ENCODE peak calls at places on chromosome 1, in four cellular contexts. One of them, this sample, is unnamed. For H3K36me3, the result is how much of the 10 kb centered on the place peaks cover.

GRCh38 chr1:167648252-167648849 is 18.3 kb downstream of the RCSD1 start:
- DNase-seq in Panc1: no peak
- DNase-seq in uterus: no peak
- DNase-seq in GM06990: no peak
- DNase-seq in this sample: no peak

GRCh38 chr1:196309386-196309785 is 298.9 kb downstream of the KCNT2 start:
- DNase-seq in GM06990: no peak
- DNase-seq in Panc1: peak
- DNase-seq in uterus: no peak
- DNase-seq in this sample: no peak

GRCh38 chr1:31372961-31373896 is at the start of gene FABP3:
- DNase-seq in GM06990: peak
- DNase-seq in Panc1: no peak
- DNase-seq in uterus: peak
- DNase-seq in this sample: peak

GRCh38 chr1:232950919-232951579 is 638 bp downstream of the NTPCR start:
- DNase-seq in GM06990: peak
- DNase-seq in Panc1: no peak
- DNase-seq in uterus: no peak
- DNase-seq in this sample: no peak

GRCh38 chr1:76501576-76502219 is 365.6 kb upstream of the ST6GALNAC5 start:
- DNase-seq in uterus: no peak
- DNase-seq in GM06990: no peak
- DNase-seq in Panc1: no peak
- DNase-seq in this sample: no peak

GRCh38 chr1:179805291-179806195 is 62.5 kb downstream of the FAM163A start:
- DNase-seq in uterus: no peak
- DNase-seq in GM06990: no peak
- DNase-seq in Panc1: no peak
- DNase-seq in this sample: no peak

GRCh38 chr1:17955302-17956285 is 152.0 kb upstream of the IGSF21 start:
- DNase-seq in GM06990: no peak
- DNase-seq in uterus: no peak
- DNase-seq in Panc1: no peak
- DNase-seq in this sample: no peak

GRCh38 chr1:203328714-203329122 is 22.2 kb downstream of the FMOD start:
- DNase-seq in uterus: no peak
- DNase-seq in GM06990: no peak
- DNase-seq in Panc1: no peak
- DNase-seq in this sample: no peak

GRCh38 chr1:209899948-209900347 is 38.1 kb upstream of the SYT14 start:
- DNase-seq in uterus: no peak
- DNase-seq in Panc1: no peak
- DNase-seq in GM06990: no peak
- DNase-seq in this sample: no peak

GRCh38 chr1:37477198-37477931 is 3.0 kb downstream of the ZC3H12A start:
- DNase-seq in GM06990: peak
- DNase-seq in uterus: no peak
- DNase-seq in Panc1: no peak
- DNase-seq in this sample: peak

GRCh38 chr1:28449904-28450303 is 55.9 kb upstream of the RCC1 start:
- DNase-seq in Panc1: no peak
- DNase-seq in uterus: no peak
- DNase-seq in GM06990: peak
- DNase-seq in this sample: no peak

GRCh38 chr1:35835398-35835797 is 27.6 kb downstream of the AGO4 start:
- DNase-seq in Panc1: no peak
- DNase-seq in GM06990: no peak
- DNase-seq in uterus: no peak
- DNase-seq in this sample: no peak

DNA sequence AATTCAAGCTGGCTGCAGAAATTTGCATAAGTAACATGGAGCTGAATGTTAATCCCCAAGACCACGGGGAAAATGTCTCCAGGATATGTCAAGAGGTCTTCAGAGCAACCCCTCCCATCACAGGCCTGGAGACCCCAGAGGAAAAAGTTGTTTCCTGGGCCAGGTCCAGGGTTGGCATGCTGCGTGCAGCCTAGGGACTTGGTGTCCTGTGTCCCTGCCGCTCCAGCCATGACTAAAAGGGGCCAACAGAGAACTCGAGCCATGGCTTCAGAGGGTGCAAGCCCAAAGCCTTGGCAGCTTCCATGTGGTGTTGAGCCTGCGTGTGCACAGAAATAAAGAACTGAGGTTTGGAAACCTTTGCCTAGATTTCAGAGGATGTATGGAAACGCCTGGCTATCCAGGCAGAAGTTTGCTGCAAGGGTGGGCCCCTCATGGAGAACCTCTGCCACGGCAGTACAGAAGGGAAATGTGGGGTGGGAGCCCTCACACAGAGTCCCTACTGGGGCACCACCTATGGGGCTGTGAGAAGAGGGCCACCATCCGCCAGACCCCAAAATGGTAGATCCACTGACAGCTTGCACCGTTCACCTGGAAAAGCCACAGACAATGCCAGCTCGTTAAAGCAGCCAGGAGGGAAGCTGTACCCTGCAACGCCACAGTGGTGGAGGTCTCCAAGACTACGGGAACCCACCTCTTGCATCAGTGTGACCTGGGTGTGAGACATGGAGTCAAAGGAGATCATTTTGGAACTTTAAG is 222.9 kb downstream of the COP1 start:
- DNase-seq in GM06990: no peak
- DNase-seq in uterus: no peak
- DNase-seq in Panc1: no peak
- DNase-seq in this sample: no peak
- H3K36me3 ChIP-seq in GM06990: under half
- H3K36me3 ChIP-seq in uterus: under half
- H3K36me3 ChIP-seq in Panc1: under half
- H3K36me3 ChIP-seq in this sample: half or more

DNA sequence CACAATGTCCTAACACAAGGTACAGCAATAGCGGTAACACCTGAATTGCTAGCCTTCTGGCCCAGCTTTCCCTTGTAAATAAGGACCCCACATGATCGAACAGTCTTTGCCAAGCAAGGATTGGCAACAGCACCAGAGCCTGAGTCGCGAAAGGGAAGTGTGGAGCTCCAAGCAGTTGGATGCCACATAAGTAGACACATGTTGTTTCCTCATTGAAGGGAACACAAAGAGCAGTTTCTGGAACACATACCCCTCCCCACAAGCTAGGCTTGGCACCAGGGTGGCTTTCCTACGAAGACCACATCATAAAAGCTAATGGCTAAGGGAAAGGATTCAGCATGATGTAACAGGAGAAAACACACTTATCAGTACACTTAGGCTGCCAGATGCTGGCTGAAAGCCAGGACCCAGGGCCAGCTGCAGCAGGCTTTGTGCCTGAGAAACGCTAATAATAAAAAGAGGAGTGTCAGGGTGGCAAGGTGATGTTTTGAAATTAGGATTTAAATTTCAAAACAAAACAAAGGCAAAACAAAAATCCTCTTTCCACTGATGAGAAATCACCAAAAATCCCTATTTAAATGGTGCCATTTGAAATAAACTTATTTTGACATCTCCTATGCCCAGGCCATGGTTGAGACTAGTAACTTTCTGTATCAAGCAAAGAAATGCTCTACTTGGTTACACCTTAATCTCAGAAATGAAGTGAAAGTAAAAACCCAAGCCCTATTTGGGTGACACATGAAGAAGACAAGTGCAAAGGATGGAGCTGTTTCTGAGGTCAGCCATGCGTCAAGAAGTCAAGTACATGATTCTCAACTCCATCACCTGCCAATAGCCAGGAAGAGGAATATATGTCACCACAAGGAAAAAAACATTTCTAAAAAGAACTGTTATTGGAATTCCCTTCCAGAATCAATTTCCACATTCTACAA is 11.9 kb upstream of the CPLANE2 start:
- DNase-seq in Panc1: no peak
- DNase-seq in uterus: peak
- DNase-seq in GM06990: no peak
- DNase-seq in this sample: no peak
- H3K36me3 ChIP-seq in Panc1: under half
- H3K36me3 ChIP-seq in uterus: under half
- H3K36me3 ChIP-seq in GM06990: under half
- H3K36me3 ChIP-seq in this sample: under half

DNA sequence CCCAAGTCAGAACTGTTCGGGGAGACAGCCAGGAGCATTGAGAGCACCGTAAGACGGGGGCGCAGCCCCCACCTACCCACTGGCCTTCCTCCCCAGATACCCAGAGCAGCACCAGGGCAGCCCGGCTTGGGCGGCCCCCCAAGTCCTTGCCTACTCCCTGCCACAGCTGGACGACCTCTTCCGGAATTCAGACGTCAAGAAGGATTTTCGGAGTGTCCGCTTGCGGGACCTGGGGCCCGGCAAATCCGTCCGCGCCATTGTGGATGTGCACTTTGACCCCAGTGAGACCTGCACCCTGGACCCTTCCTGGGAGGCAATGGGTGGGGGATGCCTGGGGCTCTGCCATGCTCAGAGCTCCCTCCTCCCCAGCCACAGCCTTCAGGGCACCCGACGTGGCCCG is 26.7 kb downstream of the RNF223 start:
- DNase-seq in Panc1: no peak
- DNase-seq in uterus: no peak
- DNase-seq in GM06990: no peak
- DNase-seq in this sample: no peak
- H3K36me3 ChIP-seq in Panc1: under half
- H3K36me3 ChIP-seq in uterus: under half
- H3K36me3 ChIP-seq in GM06990: under half
- H3K36me3 ChIP-seq in this sample: under half

GRCh38 chr1:54397980-54398379 is 8.2 kb downstream of the SSBP3 start:
- DNase-seq in GM06990: no peak
- DNase-seq in Panc1: no peak
- DNase-seq in uterus: no peak
- DNase-seq in this sample: no peak
- H3K36me3 ChIP-seq in GM06990: under half
- H3K36me3 ChIP-seq in Panc1: under half
- H3K36me3 ChIP-seq in uterus: under half
- H3K36me3 ChIP-seq in this sample: under half

DNA sequence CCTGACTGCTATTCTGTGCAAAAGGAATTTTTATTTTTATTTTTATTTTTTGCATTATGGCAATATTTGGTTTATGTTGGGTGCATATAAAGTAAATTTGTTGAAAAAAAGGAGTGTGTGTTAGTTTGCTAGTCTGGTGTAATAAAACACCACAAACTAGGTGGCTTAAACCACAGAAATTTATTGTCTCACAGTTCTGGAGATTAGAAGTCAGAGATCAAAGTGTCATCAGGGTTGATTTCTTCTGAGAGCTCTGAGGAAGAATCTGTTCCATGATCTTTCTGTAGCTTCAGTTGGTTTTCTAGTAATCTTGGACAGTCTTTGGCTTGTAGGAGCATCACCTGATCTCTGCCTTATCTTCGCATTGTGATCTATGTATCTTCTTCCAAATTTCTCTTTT is 6.5 kb downstream of the SLC30A7 start:
- DNase-seq in Panc1: no peak
- DNase-seq in GM06990: no peak
- DNase-seq in uterus: no peak
- DNase-seq in this sample: no peak
- H3K36me3 ChIP-seq in Panc1: under half
- H3K36me3 ChIP-seq in GM06990: under half
- H3K36me3 ChIP-seq in uterus: under half
- H3K36me3 ChIP-seq in this sample: under half

GRCh38 chr1:111161843-111162242 is 21.8 kb downstream of the CEPT1 start:
- DNase-seq in Panc1: no peak
- DNase-seq in GM06990: no peak
- DNase-seq in uterus: no peak
- DNase-seq in this sample: no peak

GRCh38 chr1:111163363-111163762 is 23.3 kb downstream of the CEPT1 start:
- DNase-seq in GM06990: no peak
- DNase-seq in uterus: no peak
- DNase-seq in Panc1: no peak
- DNase-seq in this sample: no peak

DNA sequence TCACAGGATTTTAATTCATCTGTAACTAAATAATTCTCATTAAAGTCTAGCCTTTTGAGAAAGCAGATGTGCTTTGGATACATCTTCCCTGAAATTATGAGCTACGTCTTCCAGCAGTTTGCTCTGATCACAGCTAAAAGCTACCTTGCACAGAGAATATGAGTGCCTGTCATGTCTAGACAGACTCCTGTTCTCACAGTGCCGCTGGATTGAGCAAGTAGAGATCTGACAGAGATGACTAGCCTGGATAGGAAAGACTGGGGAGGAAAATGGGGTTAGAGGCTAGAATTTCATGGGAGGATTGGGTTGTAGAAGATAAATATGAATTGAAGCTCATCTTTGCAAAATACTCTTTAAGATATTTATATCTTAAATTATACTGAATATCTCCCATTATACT is 24.1 kb downstream of the CEPT1 start:
- DNase-seq in GM06990: no peak
- DNase-seq in uterus: no peak
- DNase-seq in Panc1: no peak
- DNase-seq in this sample: no peak
- H3K36me3 ChIP-seq in GM06990: under half
- H3K36me3 ChIP-seq in uterus: under half
- H3K36me3 ChIP-seq in Panc1: under half
- H3K36me3 ChIP-seq in this sample: under half

GRCh38 chr1:114436799-114437198 is 74.2 kb downstream of the TRIM33 start:
- DNase-seq in uterus: no peak
- DNase-seq in Panc1: no peak
- DNase-seq in GM06990: no peak
- DNase-seq in this sample: no peak

GRCh38 chr1:114435088-114435715 is 75.8 kb downstream of the TRIM33 start:
- DNase-seq in uterus: no peak
- DNase-seq in Panc1: no peak
- DNase-seq in GM06990: no peak
- DNase-seq in this sample: no peak

GRCh38 chr1:114428083-114428754 is 82.8 kb downstream of the TRIM33 start:
- DNase-seq in uterus: no peak
- DNase-seq in GM06990: no peak
- DNase-seq in Panc1: no peak
- DNase-seq in this sample: no peak

GRCh38 chr1:114427612-114428011 is 83.4 kb downstream of the TRIM33 start:
- DNase-seq in Panc1: no peak
- DNase-seq in GM06990: no peak
- DNase-seq in uterus: no peak
- DNase-seq in this sample: no peak

DNA sequence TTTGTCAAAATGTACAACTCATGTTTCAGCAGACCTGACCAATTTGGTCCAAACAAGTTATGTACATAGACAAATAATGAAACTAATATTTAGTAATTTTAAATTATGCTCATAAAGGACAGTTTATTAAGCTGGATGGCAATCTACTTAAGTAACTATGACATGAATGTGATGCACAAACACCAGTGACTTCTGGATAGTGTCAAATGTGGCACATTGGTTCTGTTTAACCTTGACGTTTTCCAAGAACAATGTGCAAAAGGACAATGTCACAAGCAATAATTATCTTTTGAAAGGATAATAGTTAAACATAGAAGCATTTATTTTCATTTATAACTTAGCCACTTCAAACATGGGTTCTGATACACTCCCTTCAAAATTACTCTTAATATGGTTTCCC is 80.0 kb downstream of the TRIM33 start:
- DNase-seq in Panc1: no peak
- DNase-seq in uterus: no peak
- DNase-seq in GM06990: no peak
- DNase-seq in this sample: no peak
- H3K36me3 ChIP-seq in Panc1: under half
- H3K36me3 ChIP-seq in uterus: under half
- H3K36me3 ChIP-seq in GM06990: under half
- H3K36me3 ChIP-seq in this sample: under half